ENCODE peak calls at places on chromosomes 4 and X, in six cellular contexts. S is NCI-H524, L is ELF-1, X is Kasumi-1, Y is NB4, Z is Caco-2. Q is an unnamed sample.

GRCh38 chr4:19739101-19739651 is 512.5 kb upstream of the SLIT2 start:
- DNase-seq in S (no peak), L (no peak), X (peak; percentile 19), Y (peak; percentile 6), Z (no peak), Q (no peak)

GRCh38 chr4:73080789-73081188 is 11.3 kb upstream of the COX18 start:
- DNase-seq in S (no peak), L (no peak), X (no peak), Y (no peak), Z (no peak), Q (no peak)

GRCh38 chrX:40173662-40174593 is 76.2 kb upstream of the BCOR start:
- DNase-seq in S (peak; percentile 78), L (peak; percentile 83), X (no peak), Y (peak; percentile 91), Z (peak; percentile 55), Q (peak; percentile 55)

GRCh38 chrX:109943092-109943739 is 59.7 kb upstream of the TMEM164 start:
- DNase-seq in S (no peak), L (peak; percentile 61), X (no peak), Y (no peak), Z (no peak), Q (no peak)

GRCh38 chrX:80810365-80810978 is 795 bp upstream of the BRWD3 start:
- DNase-seq in S (peak; percentile 31), L (no peak), X (no peak), Y (peak; percentile 27), Z (peak; percentile 1), Q (no peak)

GRCh38 chr4:26779674-26780073 is 81.0 kb upstream of the STIM2 start:
- DNase-seq in S (no peak), L (no peak), X (no peak), Y (peak; percentile 20), Z (no peak), Q (no peak)

GRCh38 chr4:1171306-1172227 is 816 bp downstream of the SPON2 start:
- DNase-seq in S (peak; percentile 34), L (peak; percentile 47), X (no peak), Y (no peak), Z (no peak), Q (peak; percentile 81)

GRCh38 chrX:12946838-12947544 is 27.9 kb upstream of the TMSB4X start:
- DNase-seq in S (peak; percentile 90), L (peak; percentile 98), X (peak; percentile 63), Y (peak; percentile 84), Z (peak; percentile 81), Q (peak; percentile 75)

GRCh38 chrX:141375011-141375730 is 132.9 kb upstream of the SPANXC start:
- DNase-seq in S (no peak), L (no peak), X (no peak), Y (no peak), Z (no peak), Q (no peak)

GRCh38 chrX:117871796-117872195 is 244.8 kb downstream of the KLHL13 start:
- DNase-seq in S (no peak), L (no peak), X (no peak), Y (no peak), Z (no peak), Q (no peak)

GRCh38 chr4:106034205-106034604 is 138.9 kb downstream of the NPNT start:
- DNase-seq in S (peak; percentile 1), L (no peak), X (no peak), Y (no peak), Z (no peak), Q (no peak)

GRCh38 chr4:187191676-187192075 is 468.0 kb upstream of the FAT1 start:
- DNase-seq in S (no peak), L (no peak), X (no peak), Y (no peak), Z (no peak), Q (no peak)

GRCh38 chr4:158172558-158173258 is at the start of gene GASK1B:
- DNase-seq in S (peak; percentile 7), L (peak; percentile 47), X (peak; percentile 78), Y (peak; percentile 35), Z (peak; percentile 56), Q (no peak)

GRCh38 chrX:71098302-71098701 is 2.7 kb downstream of the FOXO4 start:
- DNase-seq in S (peak; percentile 74), L (peak; percentile 50), X (peak; percentile 79), Y (peak; percentile 86), Z (peak; percentile 58), Q (peak; percentile 82)

GRCh38 chr4:30720021-30720655 is at the start of gene PCDH7:
- DNase-seq in S (peak; percentile 68), L (peak; percentile 39), X (peak; percentile 56), Y (peak; percentile 41), Z (peak; percentile 44), Q (peak; percentile 82)

GRCh38 chr4:6160536-6160935 is 39.8 kb downstream of the JAKMIP1 start:
- DNase-seq in S (no peak), L (no peak), X (no peak), Y (no peak), Z (no peak), Q (no peak)

Q was measured in aorta.